ENCODE peak calls at places on chromosomes 3 and 15, in nine cellular contexts. One of them, this sample, is unnamed.

GRCh38 chr15:75200765-75201608 is 695 bp upstream of the C15orf39 start:
- DNase-seq in esophagus muscularis mucosa: no peak
- DNase-seq in stomach: peak
- DNase-seq in A549: no peak
- DNase-seq in transverse colon: peak
- DNase-seq in SK-N-SH: no peak
- DNase-seq in suprapubic skin: no peak
- DNase-seq in sigmoid colon: peak
- DNase-seq in upper lobe of left lung: peak
- DNase-seq in this sample: peak

GRCh38 chr3:42638339-42638842 is 15.1 kb upstream of the ZBTB47 start:
- DNase-seq in esophagus muscularis mucosa: no peak
- DNase-seq in stomach: no peak
- DNase-seq in A549: no peak
- DNase-seq in transverse colon: no peak
- DNase-seq in SK-N-SH: no peak
- DNase-seq in suprapubic skin: no peak
- DNase-seq in sigmoid colon: no peak
- DNase-seq in upper lobe of left lung: no peak
- DNase-seq in this sample: no peak

GRCh38 chr15:66401130-66402021 is 14.7 kb downstream of the MAP2K1 start:
- DNase-seq in esophagus muscularis mucosa: no peak
- DNase-seq in stomach: no peak
- DNase-seq in A549: no peak
- DNase-seq in transverse colon: no peak
- DNase-seq in SK-N-SH: no peak
- DNase-seq in suprapubic skin: no peak
- DNase-seq in sigmoid colon: no peak
- DNase-seq in upper lobe of left lung: no peak
- DNase-seq in this sample: no peak

GRCh38 chr3:184449161-184449515 is 69.3 kb downstream of the CHRD start:
- DNase-seq in esophagus muscularis mucosa: no peak
- DNase-seq in stomach: no peak
- DNase-seq in A549: no peak
- DNase-seq in transverse colon: no peak
- DNase-seq in SK-N-SH: no peak
- DNase-seq in suprapubic skin: peak
- DNase-seq in sigmoid colon: peak
- DNase-seq in upper lobe of left lung: no peak
- DNase-seq in this sample: no peak

GRCh38 chr3:16801223-16801622 is 83.5 kb upstream of the PLCL2 start:
- DNase-seq in esophagus muscularis mucosa: no peak
- DNase-seq in stomach: no peak
- DNase-seq in A549: no peak
- DNase-seq in transverse colon: no peak
- DNase-seq in SK-N-SH: no peak
- DNase-seq in suprapubic skin: no peak
- DNase-seq in sigmoid colon: no peak
- DNase-seq in upper lobe of left lung: no peak
- DNase-seq in this sample: no peak

GRCh38 chr3:149371001-149371722 is 6.3 kb downstream of the TM4SF1 start:
- DNase-seq in esophagus muscularis mucosa: no peak
- DNase-seq in stomach: no peak
- DNase-seq in A549: no peak
- DNase-seq in transverse colon: no peak
- DNase-seq in SK-N-SH: no peak
- DNase-seq in suprapubic skin: no peak
- DNase-seq in sigmoid colon: no peak
- DNase-seq in upper lobe of left lung: no peak
- DNase-seq in this sample: no peak

GRCh38 chr3:85298032-85298431 is 339.2 kb downstream of the CADM2 start:
- DNase-seq in esophagus muscularis mucosa: no peak
- DNase-seq in stomach: no peak
- DNase-seq in A549: no peak
- DNase-seq in transverse colon: no peak
- DNase-seq in SK-N-SH: no peak
- DNase-seq in suprapubic skin: no peak
- DNase-seq in sigmoid colon: no peak
- DNase-seq in upper lobe of left lung: no peak
- DNase-seq in this sample: no peak

GRCh38 chr3:156240642-156241041 is 120.3 kb downstream of the KCNAB1 start:
- DNase-seq in esophagus muscularis mucosa: no peak
- DNase-seq in stomach: no peak
- DNase-seq in A549: no peak
- DNase-seq in transverse colon: no peak
- DNase-seq in SK-N-SH: no peak
- DNase-seq in suprapubic skin: no peak
- DNase-seq in sigmoid colon: no peak
- DNase-seq in upper lobe of left lung: no peak
- DNase-seq in this sample: no peak

GRCh38 chr3:49456417-49456816 is 13.7 kb upstream of the DAG1 start:
- DNase-seq in esophagus muscularis mucosa: no peak
- DNase-seq in stomach: no peak
- DNase-seq in A549: no peak
- DNase-seq in transverse colon: no peak
- DNase-seq in SK-N-SH: no peak
- DNase-seq in suprapubic skin: no peak
- DNase-seq in sigmoid colon: no peak
- DNase-seq in upper lobe of left lung: no peak
- DNase-seq in this sample: no peak

GRCh38 chr3:49453621-49454315 is 16.3 kb upstream of the DAG1 start:
- DNase-seq in esophagus muscularis mucosa: no peak
- DNase-seq in stomach: no peak
- DNase-seq in A549: no peak
- DNase-seq in transverse colon: no peak
- DNase-seq in SK-N-SH: no peak
- DNase-seq in suprapubic skin: no peak
- DNase-seq in sigmoid colon: no peak
- DNase-seq in upper lobe of left lung: no peak
- DNase-seq in this sample: no peak

GRCh38 chr3:49454898-49455681 is 15.0 kb upstream of the DAG1 start:
- DNase-seq in esophagus muscularis mucosa: no peak
- DNase-seq in stomach: no peak
- DNase-seq in A549: no peak
- DNase-seq in transverse colon: no peak
- DNase-seq in SK-N-SH: no peak
- DNase-seq in suprapubic skin: no peak
- DNase-seq in sigmoid colon: no peak
- DNase-seq in upper lobe of left lung: no peak
- DNase-seq in this sample: no peak

GRCh38 chr3:49460188-49460885 is 9.7 kb upstream of the DAG1 start:
- DNase-seq in esophagus muscularis mucosa: no peak
- DNase-seq in stomach: no peak
- DNase-seq in A549: no peak
- DNase-seq in transverse colon: no peak
- DNase-seq in SK-N-SH: no peak
- DNase-seq in suprapubic skin: no peak
- DNase-seq in sigmoid colon: no peak
- DNase-seq in upper lobe of left lung: no peak
- DNase-seq in this sample: no peak

GRCh38 chr3:49454457-49454856 is 15.6 kb upstream of the DAG1 start:
- DNase-seq in esophagus muscularis mucosa: no peak
- DNase-seq in stomach: peak
- DNase-seq in A549: no peak
- DNase-seq in transverse colon: no peak
- DNase-seq in SK-N-SH: no peak
- DNase-seq in suprapubic skin: no peak
- DNase-seq in sigmoid colon: no peak
- DNase-seq in upper lobe of left lung: peak
- DNase-seq in this sample: no peak
- TF ChIP-seq EP300 in esophagus muscularis mucosa: no peak
- TF ChIP-seq EP300 in stomach: no peak
- TF ChIP-seq EP300 in A549: no peak
- TF ChIP-seq EP300 in transverse colon: no peak
- TF ChIP-seq EP300 in SK-N-SH: no peak
- TF ChIP-seq EP300 in suprapubic skin: no peak
- TF ChIP-seq EP300 in sigmoid colon: no peak
- TF ChIP-seq EP300 in upper lobe of left lung: no peak
- TF ChIP-seq EP300 in this sample: no peak

DNA sequence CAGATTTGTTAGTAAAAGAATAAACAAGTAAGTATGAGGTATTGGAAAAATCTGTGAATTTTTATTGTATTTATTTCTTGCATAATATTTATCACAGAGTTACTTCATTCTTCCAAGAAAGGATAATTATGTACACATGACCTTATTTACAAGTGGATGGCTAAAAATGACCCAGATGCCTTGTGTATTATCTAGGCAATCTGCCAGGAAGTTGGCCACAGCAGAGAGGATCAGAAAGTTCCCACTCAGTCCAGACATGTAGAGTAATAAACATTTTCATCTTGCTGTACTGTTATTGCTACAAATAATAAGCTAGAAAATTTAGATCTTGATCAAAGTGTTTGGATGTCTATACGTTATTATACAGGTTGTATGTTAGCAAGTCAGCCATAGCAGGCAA is 317.1 kb downstream of the EPHA6 start:
- DNase-seq in esophagus muscularis mucosa: no peak
- DNase-seq in stomach: no peak
- DNase-seq in A549: no peak
- DNase-seq in transverse colon: no peak
- DNase-seq in SK-N-SH: peak
- DNase-seq in suprapubic skin: no peak
- DNase-seq in sigmoid colon: no peak
- DNase-seq in upper lobe of left lung: no peak
- DNase-seq in this sample: no peak
- TF ChIP-seq EP300 in esophagus muscularis mucosa: no peak
- TF ChIP-seq EP300 in stomach: no peak
- TF ChIP-seq EP300 in A549: no peak
- TF ChIP-seq EP300 in transverse colon: no peak
- TF ChIP-seq EP300 in SK-N-SH: no peak
- TF ChIP-seq EP300 in suprapubic skin: no peak
- TF ChIP-seq EP300 in sigmoid colon: no peak
- TF ChIP-seq EP300 in upper lobe of left lung: no peak
- TF ChIP-seq EP300 in this sample: no peak

GRCh38 chr3:173745952-173746682 is 348.6 kb downstream of the NLGN1 start:
- DNase-seq in esophagus muscularis mucosa: no peak
- DNase-seq in stomach: no peak
- DNase-seq in A549: no peak
- DNase-seq in transverse colon: no peak
- DNase-seq in SK-N-SH: no peak
- DNase-seq in suprapubic skin: no peak
- DNase-seq in sigmoid colon: no peak
- DNase-seq in upper lobe of left lung: no peak
- DNase-seq in this sample: no peak
- TF ChIP-seq EP300 in esophagus muscularis mucosa: no peak
- TF ChIP-seq EP300 in stomach: no peak
- TF ChIP-seq EP300 in A549: no peak
- TF ChIP-seq EP300 in transverse colon: no peak
- TF ChIP-seq EP300 in SK-N-SH: peak
- TF ChIP-seq EP300 in suprapubic skin: no peak
- TF ChIP-seq EP300 in sigmoid colon: no peak
- TF ChIP-seq EP300 in upper lobe of left lung: no peak
- TF ChIP-seq EP300 in this sample: no peak

GRCh38 chr3:56471771-56472170 is 3.5 kb upstream of the ERC2 start:
- DNase-seq in esophagus muscularis mucosa: no peak
- DNase-seq in stomach: no peak
- DNase-seq in A549: no peak
- DNase-seq in transverse colon: no peak
- DNase-seq in SK-N-SH: no peak
- DNase-seq in suprapubic skin: no peak
- DNase-seq in sigmoid colon: no peak
- DNase-seq in upper lobe of left lung: no peak
- DNase-seq in this sample: no peak

GRCh38 chr3:56468184-56469106 is at the start of gene ERC2:
- DNase-seq in esophagus muscularis mucosa: no peak
- DNase-seq in stomach: peak
- DNase-seq in A549: peak
- DNase-seq in transverse colon: peak
- DNase-seq in SK-N-SH: peak
- DNase-seq in suprapubic skin: no peak
- DNase-seq in sigmoid colon: no peak
- DNase-seq in upper lobe of left lung: peak
- DNase-seq in this sample: peak

GRCh38 chr3:56469141-56469540 is 874 bp upstream of the ERC2 start:
- DNase-seq in esophagus muscularis mucosa: no peak
- DNase-seq in stomach: no peak
- DNase-seq in A549: no peak
- DNase-seq in transverse colon: no peak
- DNase-seq in SK-N-SH: no peak
- DNase-seq in suprapubic skin: no peak
- DNase-seq in sigmoid colon: no peak
- DNase-seq in upper lobe of left lung: no peak
- DNase-seq in this sample: no peak

GRCh38 chr3:56467108-56467507 is 1.2 kb downstream of the ERC2 start:
- DNase-seq in esophagus muscularis mucosa: no peak
- DNase-seq in stomach: peak
- DNase-seq in A549: peak
- DNase-seq in transverse colon: peak
- DNase-seq in SK-N-SH: peak
- DNase-seq in suprapubic skin: no peak
- DNase-seq in sigmoid colon: no peak
- DNase-seq in upper lobe of left lung: peak
- DNase-seq in this sample: peak

DNA sequence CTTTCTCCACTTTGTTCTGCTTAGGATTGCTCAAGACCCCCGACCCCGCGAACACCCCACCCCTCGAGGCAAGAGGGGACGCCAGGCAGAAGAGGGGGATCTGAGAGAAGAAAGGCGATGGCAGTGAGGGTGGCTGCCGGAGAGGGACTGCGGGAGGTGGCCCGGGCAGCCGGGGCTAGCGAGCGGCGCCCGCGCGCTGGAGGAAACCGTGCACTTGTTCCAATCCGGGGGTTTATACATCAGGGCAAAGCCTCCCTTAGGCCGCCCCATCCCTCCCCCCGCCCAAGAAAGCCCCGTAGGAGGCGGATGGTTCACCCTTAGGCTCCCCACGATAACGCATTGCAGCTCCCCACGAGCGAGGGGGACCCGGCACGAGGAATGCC is 475 bp downstream of the ERC2 start:
- DNase-seq in esophagus muscularis mucosa: no peak
- DNase-seq in stomach: no peak
- DNase-seq in A549: no peak
- DNase-seq in transverse colon: no peak
- DNase-seq in SK-N-SH: peak
- DNase-seq in suprapubic skin: no peak
- DNase-seq in sigmoid colon: no peak
- DNase-seq in upper lobe of left lung: no peak
- DNase-seq in this sample: no peak
- TF ChIP-seq EP300 in esophagus muscularis mucosa: no peak
- TF ChIP-seq EP300 in stomach: no peak
- TF ChIP-seq EP300 in A549: no peak
- TF ChIP-seq EP300 in transverse colon: no peak
- TF ChIP-seq EP300 in SK-N-SH: no peak
- TF ChIP-seq EP300 in suprapubic skin: no peak
- TF ChIP-seq EP300 in sigmoid colon: no peak
- TF ChIP-seq EP300 in upper lobe of left lung: no peak
- TF ChIP-seq EP300 in this sample: no peak

GRCh38 chr15:64782751-64783150 is 7.4 kb upstream of the RBPMS2 start:
- DNase-seq in esophagus muscularis mucosa: no peak
- DNase-seq in stomach: no peak
- DNase-seq in A549: no peak
- DNase-seq in transverse colon: no peak
- DNase-seq in SK-N-SH: no peak
- DNase-seq in suprapubic skin: no peak
- DNase-seq in sigmoid colon: no peak
- DNase-seq in upper lobe of left lung: no peak
- DNase-seq in this sample: no peak
- TF ChIP-seq EP300 in esophagus muscularis mucosa: no peak
- TF ChIP-seq EP300 in stomach: no peak
- TF ChIP-seq EP300 in A549: no peak
- TF ChIP-seq EP300 in transverse colon: no peak
- TF ChIP-seq EP300 in SK-N-SH: no peak
- TF ChIP-seq EP300 in suprapubic skin: no peak
- TF ChIP-seq EP300 in sigmoid colon: no peak
- TF ChIP-seq EP300 in upper lobe of left lung: no peak
- TF ChIP-seq EP300 in this sample: no peak

GRCh38 chr3:193548406-193548805 is 6.3 kb downstream of the ATP13A4 start:
- DNase-seq in esophagus muscularis mucosa: no peak
- DNase-seq in stomach: no peak
- DNase-seq in A549: no peak
- DNase-seq in transverse colon: no peak
- DNase-seq in SK-N-SH: no peak
- DNase-seq in suprapubic skin: no peak
- DNase-seq in sigmoid colon: no peak
- DNase-seq in upper lobe of left lung: no peak
- DNase-seq in this sample: no peak
- TF ChIP-seq EP300 in esophagus muscularis mucosa: no peak
- TF ChIP-seq EP300 in stomach: no peak
- TF ChIP-seq EP300 in A549: no peak
- TF ChIP-seq EP300 in transverse colon: no peak
- TF ChIP-seq EP300 in SK-N-SH: no peak
- TF ChIP-seq EP300 in suprapubic skin: no peak
- TF ChIP-seq EP300 in sigmoid colon: no peak
- TF ChIP-seq EP300 in upper lobe of left lung: no peak
- TF ChIP-seq EP300 in this sample: no peak

This sample was measured in ovary.